ENCODE peak calls at places on chromosomes 2 and 18, in four cellular contexts. One of them, this sample, is unnamed.

GRCh38 chr2:176178807-176179271 is 9.6 kb upstream of the HOXD1 start:
- DNase-seq in HL-60: no peak
- DNase-seq in K562: no peak
- DNase-seq in GM12878: no peak
- DNase-seq in this sample: no peak

GRCh38 chr2:134549104-134549503 is 169.7 kb downstream of the TMEM163 start:
- DNase-seq in HL-60: no peak
- DNase-seq in K562: no peak
- DNase-seq in GM12878: no peak
- DNase-seq in this sample: no peak

GRCh38 chr2:226690471-226691024 is 109.1 kb downstream of the IRS1 start:
- DNase-seq in HL-60: no peak
- DNase-seq in K562: no peak
- DNase-seq in GM12878: no peak
- DNase-seq in this sample: no peak

GRCh38 chr2:106120432-106120831 is 73.7 kb downstream of the UXS1 start:
- DNase-seq in HL-60: no peak
- DNase-seq in K562: no peak
- DNase-seq in GM12878: no peak
- DNase-seq in this sample: no peak

GRCh38 chr18:59823611-59824195 is 76.1 kb upstream of the PMAIP1 start:
- DNase-seq in HL-60: peak; percentile 61
- DNase-seq in K562: peak; percentile 34
- DNase-seq in GM12878: no peak
- DNase-seq in this sample: no peak

GRCh38 chr18:27627927-27628326 is 442.8 kb upstream of the CHST9 start:
- DNase-seq in HL-60: no peak
- DNase-seq in K562: no peak
- DNase-seq in GM12878: no peak
- DNase-seq in this sample: no peak

GRCh38 chr2:20235655-20236302 is 10.8 kb upstream of the SDC1 start:
- DNase-seq in HL-60: no peak
- DNase-seq in K562: no peak
- DNase-seq in GM12878: no peak
- DNase-seq in this sample: no peak

GRCh38 chr2:166133653-166134052 is 5.8 kb upstream of the SCN1A start:
- DNase-seq in HL-60: no peak
- DNase-seq in K562: no peak
- DNase-seq in GM12878: no peak
- DNase-seq in this sample: no peak

GRCh38 chr2:75896779-75897366 is 186.2 kb upstream of the GCFC2 start:
- DNase-seq in HL-60: peak; percentile 50
- DNase-seq in K562: no peak
- DNase-seq in GM12878: no peak
- DNase-seq in this sample: peak; percentile 12

GRCh38 chr2:120552800-120553471 is 182.7 kb upstream of the GLI2 start:
- DNase-seq in HL-60: peak; percentile 39
- DNase-seq in K562: peak; percentile 88
- DNase-seq in GM12878: no peak
- DNase-seq in this sample: no peak

GRCh38 chr2:240337028-240337427 is 98.4 kb upstream of the GPC1 start:
- DNase-seq in HL-60: no peak
- DNase-seq in K562: no peak
- DNase-seq in GM12878: no peak
- DNase-seq in this sample: no peak

GRCh38 chr2:199223791-199224190 is 233.9 kb downstream of the SATB2 start:
- DNase-seq in HL-60: peak; percentile 7
- DNase-seq in K562: no peak
- DNase-seq in GM12878: no peak
- DNase-seq in this sample: no peak

GRCh38 chr18:14999085-14999975 is 251.4 kb downstream of the ANKRD30B start:
- DNase-seq in HL-60: no peak
- DNase-seq in K562: no peak
- DNase-seq in GM12878: no peak
- DNase-seq in this sample: no peak

GRCh38 chr2:146124741-146125140 is 1604.8 kb upstream of the ZEB2 start:
- DNase-seq in HL-60: no peak
- DNase-seq in K562: no peak
- DNase-seq in GM12878: no peak
- DNase-seq in this sample: no peak

GRCh38 chr2:26483501-26483900 is 5.6 kb upstream of the OTOF start:
- DNase-seq in HL-60: no peak
- DNase-seq in K562: no peak
- DNase-seq in GM12878: no peak
- DNase-seq in this sample: no peak

GRCh38 chr2:73418343-73418742 is 32.7 kb downstream of the ALMS1 start:
- DNase-seq in HL-60: peak; percentile 72
- DNase-seq in K562: no peak
- DNase-seq in GM12878: no peak
- DNase-seq in this sample: no peak

GRCh38 chr2:216115224-216115582 is 6.1 kb downstream of the XRCC5 start:
- DNase-seq in HL-60: peak; percentile 20
- DNase-seq in K562: no peak
- DNase-seq in GM12878: no peak
- DNase-seq in this sample: no peak

GRCh38 chr2:134933732-134934131 is 15.1 kb downstream of the CCNT2 start:
- DNase-seq in HL-60: no peak
- DNase-seq in K562: no peak
- DNase-seq in GM12878: no peak
- DNase-seq in this sample: no peak

GRCh38 chr18:35406666-35407065 is 29.5 kb upstream of the ZNF396 start:
- DNase-seq in HL-60: no peak
- DNase-seq in K562: no peak
- DNase-seq in GM12878: no peak
- DNase-seq in this sample: no peak

GRCh38 chr2:128293870-128294455 is 24.7 kb downstream of the HS6ST1 start:
- DNase-seq in HL-60: no peak
- DNase-seq in K562: no peak
- DNase-seq in GM12878: no peak
- DNase-seq in this sample: no peak

GRCh38 chr18:10320848-10321247 is 133.6 kb upstream of the APCDD1 start:
- DNase-seq in HL-60: no peak
- DNase-seq in K562: no peak
- DNase-seq in GM12878: no peak
- DNase-seq in this sample: no peak

GRCh38 chr18:35991696-35992095 is 19.2 kb downstream of the RMP24 start:
- DNase-seq in HL-60: no peak
- DNase-seq in K562: no peak
- DNase-seq in GM12878: no peak
- DNase-seq in this sample: no peak

DNA sequence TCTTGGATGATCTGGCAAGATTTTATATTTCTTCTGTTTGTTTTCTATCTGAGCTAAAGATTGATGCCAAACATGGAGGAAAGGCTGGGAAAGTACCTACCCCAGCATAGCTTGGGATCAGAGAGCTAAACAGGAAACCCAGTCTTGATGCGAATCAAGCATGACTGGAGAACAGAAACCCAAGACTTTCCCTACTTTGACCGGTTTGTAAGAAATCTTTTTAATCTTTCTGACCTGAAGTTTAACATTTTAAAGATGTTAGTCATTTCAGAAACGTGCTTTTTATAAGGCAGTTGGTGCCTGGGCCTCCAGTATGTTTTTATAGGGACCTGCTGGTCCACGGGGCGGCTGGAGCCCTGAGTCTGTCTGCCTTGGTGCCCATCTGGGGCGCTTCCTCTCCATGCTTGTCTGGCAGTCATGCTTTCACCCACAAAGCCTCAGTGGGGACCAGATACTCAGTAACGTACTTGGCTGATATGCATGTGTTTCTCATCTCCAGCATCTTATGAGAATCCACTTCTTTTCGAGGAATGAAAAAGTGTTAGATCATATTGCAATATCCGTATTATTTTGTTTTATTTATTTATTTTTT is 266.5 kb downstream of the PTGR3 start:
- DNase-seq in HL-60: no peak
- DNase-seq in K562: no peak
- DNase-seq in GM12878: peak; percentile 21
- DNase-seq in this sample: no peak
- TF ChIP-seq SPI1 in HL-60: no peak
- TF ChIP-seq SPI1 in K562: no peak
- TF ChIP-seq SPI1 in GM12878: peak; percentile 25
- TF ChIP-seq SPI1 in this sample: no peak

GRCh38 chr2:64283641-64284371 is 139.6 kb upstream of the PELI1 start:
- DNase-seq in HL-60: no peak
- DNase-seq in K562: no peak
- DNase-seq in GM12878: peak; percentile 53
- DNase-seq in this sample: no peak
- TF ChIP-seq POLR2AphosphoS5 in HL-60: no peak
- TF ChIP-seq POLR2AphosphoS5 in K562: no peak
- TF ChIP-seq POLR2AphosphoS5 in GM12878: peak; percentile 35
- TF ChIP-seq POLR2AphosphoS5 in this sample: no peak

GRCh38 chr2:118127250-118127649 is 39.0 kb downstream of the INSIG2 start:
- DNase-seq in HL-60: no peak
- DNase-seq in K562: no peak
- DNase-seq in GM12878: no peak
- DNase-seq in this sample: no peak
- TF ChIP-seq SPI1 in HL-60: no peak
- TF ChIP-seq SPI1 in K562: no peak
- TF ChIP-seq SPI1 in GM12878: no peak
- TF ChIP-seq SPI1 in this sample: no peak

DNA sequence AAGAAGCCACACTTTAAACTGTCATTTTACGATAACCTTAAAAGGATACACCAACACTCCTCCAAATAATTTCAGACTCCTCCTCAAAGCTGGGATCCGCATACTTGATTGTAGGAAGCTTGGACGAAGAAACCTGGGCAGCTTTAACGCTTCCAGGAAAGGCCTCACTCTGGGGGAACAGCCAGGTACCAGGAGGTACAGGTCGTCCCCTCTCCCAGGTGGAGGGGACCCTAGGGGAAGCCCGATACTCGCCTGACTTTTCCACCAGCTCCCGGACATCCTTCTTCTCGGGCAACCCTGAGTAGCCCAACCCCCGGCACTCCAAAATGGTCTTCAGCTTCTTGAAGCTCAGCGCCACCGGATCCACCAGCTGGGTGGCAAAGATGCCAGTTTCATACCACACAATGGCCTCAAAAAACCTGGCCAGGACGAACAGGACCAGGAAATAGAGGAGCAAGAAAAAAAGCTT is 1.2 kb downstream of the RNF103 start:
- DNase-seq in HL-60: peak; percentile 41
- DNase-seq in K562: peak; percentile 24
- DNase-seq in GM12878: no peak
- DNase-seq in this sample: no peak
- TF ChIP-seq POLR2AphosphoS5 in HL-60: no peak
- TF ChIP-seq POLR2AphosphoS5 in K562: no peak
- TF ChIP-seq POLR2AphosphoS5 in GM12878: no peak
- TF ChIP-seq POLR2AphosphoS5 in this sample: no peak

GRCh38 chr2:58428286-58428552 is 187.1 kb upstream of the FANCL start:
- DNase-seq in HL-60: no peak
- DNase-seq in K562: peak; percentile 10
- DNase-seq in GM12878: no peak
- DNase-seq in this sample: peak; percentile 31
- TF ChIP-seq SPI1 in HL-60: no peak
- TF ChIP-seq SPI1 in K562: no peak
- TF ChIP-seq SPI1 in GM12878: no peak
- TF ChIP-seq SPI1 in this sample: no peak

DNA sequence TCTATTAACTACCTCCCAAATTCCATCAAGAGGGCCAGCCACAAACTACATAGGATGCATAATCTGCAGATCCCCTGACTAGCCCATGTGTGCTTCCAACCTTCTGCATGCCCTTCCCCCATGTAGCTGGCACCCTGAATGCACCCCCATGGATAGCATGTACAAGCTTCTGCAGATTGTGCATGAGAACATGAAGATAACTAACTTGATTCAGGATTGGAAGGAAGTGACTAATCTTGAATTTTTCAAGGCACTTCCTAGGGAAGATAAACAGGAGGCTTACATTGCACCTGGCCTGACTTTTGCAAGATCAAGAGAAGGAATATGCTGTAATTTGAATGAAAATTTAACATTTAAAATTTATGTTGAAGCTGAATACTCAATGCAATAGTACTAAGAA is 66.7 kb downstream of the CDC42EP3 start:
- DNase-seq in HL-60: no peak
- DNase-seq in K562: no peak
- DNase-seq in GM12878: no peak
- DNase-seq in this sample: no peak
- TF ChIP-seq POLR2AphosphoS5 in HL-60: no peak
- TF ChIP-seq POLR2AphosphoS5 in K562: no peak
- TF ChIP-seq POLR2AphosphoS5 in GM12878: no peak
- TF ChIP-seq POLR2AphosphoS5 in this sample: no peak

This sample was measured in GM12891.